ENCODE peak calls at places on chromosomes 7 and 10, in seven cellular contexts. K is esophagus squamous epithelium, U is H1, N is heart left ventricle, M is transverse colon, V is tibial nerve, T is right lobe of liver. O is an unnamed sample.

GRCh38 chr7:2157473-2158279 is 75.1 kb downstream of the MAD1L1 start:
- DNase-seq in K (no peak), U (no peak), N (peak), M (peak), V (peak), T (peak), O (no peak)

GRCh38 chr10:112826018-112826697 is 123.9 kb upstream of the TCF7L2 start:
- DNase-seq in K (no peak), U (no peak), N (no peak), M (no peak), V (no peak), T (peak), O (no peak)

GRCh38 chr7:868189-868486 is 8.2 kb upstream of the GET4 start:
- DNase-seq in K (no peak), U (no peak), N (peak), M (no peak), V (no peak), T (no peak), O (no peak)

GRCh38 chr7:23529262-23529859 is 2.4 kb downstream of the TRA2A start:
- DNase-seq in K (no peak), U (no peak), N (no peak), M (no peak), V (no peak), T (no peak), O (no peak)

GRCh38 chr7:74658171-74659004 is 870 bp downstream of the GTF2I start:
- DNase-seq in K (peak), U (peak), N (peak), M (peak), V (peak), T (peak), O (peak)

GRCh38 chr10:31318382-31318853 is 598 bp upstream of the ZEB1 start:
- DNase-seq in K (peak), U (no peak), N (peak), M (no peak), V (peak), T (peak), O (peak)

GRCh38 chr10:93110472-93111146 is 36.9 kb downstream of the CYP26A1 start:
- DNase-seq in K (no peak), U (no peak), N (no peak), M (no peak), V (no peak), T (no peak), O (no peak)

GRCh38 chr10:87861953-87862643 is 1.2 kb downstream of the KLLN start:
- DNase-seq in K (peak), U (peak), N (peak), M (peak), V (peak), T (peak), O (peak)

GRCh38 chr10:12513003-12513365 is 163.6 kb downstream of the CAMK1D start:
- DNase-seq in K (no peak), U (no peak), N (no peak), M (no peak), V (no peak), T (no peak), O (no peak)

GRCh38 chr7:137069249-137069963 is 201.0 kb downstream of the CHRM2 start:
- DNase-seq in K (no peak), U (no peak), N (no peak), M (no peak), V (no peak), T (no peak), O (no peak)

GRCh38 chr10:110337906-110338305 is 33.2 kb upstream of the SMNDC1 start:
- DNase-seq in K (no peak), U (no peak), N (no peak), M (no peak), V (no peak), T (no peak), O (no peak)

GRCh38 chr10:22086730-22087364 is 83.3 kb upstream of the DNAJC1 start:
- DNase-seq in K (no peak), U (no peak), N (peak), M (peak), V (peak), T (peak), O (peak)

GRCh38 chr7:26583094-26583493 is 281.3 kb downstream of the SKAP2 start:
- DNase-seq in K (no peak), U (no peak), N (no peak), M (no peak), V (no peak), T (no peak), O (no peak)

GRCh38 chr10:34254596-34254995 is 560.5 kb downstream of the PARD3 start:
- DNase-seq in K (no peak), U (no peak), N (no peak), M (peak), V (no peak), T (no peak), O (no peak)

GRCh38 chr10:6396652-6397051 is 183.4 kb downstream of the PRKCQ start:
- DNase-seq in K (no peak), U (no peak), N (no peak), M (no peak), V (no peak), T (no peak), O (no peak)

GRCh38 chr7:107591410-107591809 is 11.4 kb downstream of the BCAP29 start:
- DNase-seq in K (no peak), U (no peak), N (no peak), M (no peak), V (no peak), T (no peak), O (no peak)

GRCh38 chr7:73960548-73960947 is 67.4 kb upstream of the ELN start:
- DNase-seq in K (no peak), U (no peak), N (no peak), M (peak), V (no peak), T (no peak), O (peak)

GRCh38 chr10:33155720-33156638 is 178.5 kb downstream of the NRP1 start:
- DNase-seq in K (no peak), U (no peak), N (no peak), M (no peak), V (no peak), T (peak), O (no peak)

GRCh38 chr10:110349826-110350225 is 45.1 kb upstream of the SMNDC1 start:
- DNase-seq in K (no peak), U (no peak), N (no peak), M (no peak), V (no peak), T (no peak), O (no peak)

GRCh38 chr7:68147621-68148238 is 1151.1 kb downstream of the TYW1 start:
- DNase-seq in K (no peak), U (no peak), N (no peak), M (no peak), V (no peak), T (no peak), O (no peak)

GRCh38 chr7:71761336-71761735 is 629.4 kb downstream of the GALNT17 start:
- DNase-seq in K (no peak), U (no peak), N (no peak), M (no peak), V (no peak), T (no peak), O (no peak)

GRCh38 chr7:130272456-130273080 is 5.9 kb downstream of the CPA2 start:
- DNase-seq in K (no peak), U (no peak), N (peak), M (no peak), V (no peak), T (no peak), O (no peak)

GRCh38 chr7:158102897-158103296 is 484.7 kb downstream of the PTPRN2 start:
- DNase-seq in K (no peak), U (no peak), N (no peak), M (no peak), V (no peak), T (no peak), O (no peak)

GRCh38 chr10:79125092-79125491 is 56.3 kb downstream of the ZMIZ1 start:
- DNase-seq in K (no peak), U (no peak), N (no peak), M (no peak), V (no peak), T (no peak), O (no peak)

GRCh38 chr10:51733061-51733460 is 33.7 kb upstream of the CSTF2T start:
- DNase-seq in K (no peak), U (no peak), N (no peak), M (no peak), V (no peak), T (no peak), O (no peak)

GRCh38 chr10:89235073-89235798 is 16.3 kb downstream of the LIPA start:
- DNase-seq in K (no peak), U (no peak), N (peak), M (peak), V (peak), T (peak), O (peak)

GRCh38 chr10:47318706-47319105 is 3.5 kb upstream of the GDF2 start:
- DNase-seq in K (no peak), U (no peak), N (no peak), M (no peak), V (no peak), T (peak), O (peak)

GRCh38 chr7:14806886-14807285 is 95.7 kb downstream of the DGKB start:
- DNase-seq in K (no peak), U (no peak), N (no peak), M (no peak), V (no peak), T (no peak), O (no peak)

GRCh38 chr7:8290645-8291308 is 28.8 kb upstream of the ICA1 start:
- DNase-seq in K (no peak), U (no peak), N (no peak), M (no peak), V (no peak), T (no peak), O (peak)

GRCh38 chr7:36820527-36821170 is 96.4 kb upstream of the AOAH start:
- DNase-seq in K (no peak), U (no peak), N (no peak), M (no peak), V (no peak), T (no peak), O (no peak)

GRCh38 chr10:51770719-51771118 is 71.3 kb upstream of the CSTF2T start:
- DNase-seq in K (no peak), U (no peak), N (no peak), M (no peak), V (no peak), T (no peak), O (no peak)

GRCh38 chr7:100692578-100692961 is 1.5 kb downstream of the GIGYF1 start:
- DNase-seq in K (no peak), U (no peak), N (no peak), M (no peak), V (no peak), T (no peak), O (no peak)

GRCh38 chr7:129423700-129424410 is 10.4 kb upstream of the STRIP2 start:
- DNase-seq in K (no peak), U (no peak), N (no peak), M (no peak), V (no peak), T (no peak), O (no peak)

GRCh38 chr10:75611972-75612331 is 180.5 kb downstream of the LRMDA start:
- DNase-seq in K (no peak), U (no peak), N (no peak), M (no peak), V (no peak), T (no peak), O (no peak)
- TF ChIP-seq POLR2A in K (no peak), U (no peak), N (no peak), M (no peak), V (no peak), T (no peak), O (no peak)

DNA sequence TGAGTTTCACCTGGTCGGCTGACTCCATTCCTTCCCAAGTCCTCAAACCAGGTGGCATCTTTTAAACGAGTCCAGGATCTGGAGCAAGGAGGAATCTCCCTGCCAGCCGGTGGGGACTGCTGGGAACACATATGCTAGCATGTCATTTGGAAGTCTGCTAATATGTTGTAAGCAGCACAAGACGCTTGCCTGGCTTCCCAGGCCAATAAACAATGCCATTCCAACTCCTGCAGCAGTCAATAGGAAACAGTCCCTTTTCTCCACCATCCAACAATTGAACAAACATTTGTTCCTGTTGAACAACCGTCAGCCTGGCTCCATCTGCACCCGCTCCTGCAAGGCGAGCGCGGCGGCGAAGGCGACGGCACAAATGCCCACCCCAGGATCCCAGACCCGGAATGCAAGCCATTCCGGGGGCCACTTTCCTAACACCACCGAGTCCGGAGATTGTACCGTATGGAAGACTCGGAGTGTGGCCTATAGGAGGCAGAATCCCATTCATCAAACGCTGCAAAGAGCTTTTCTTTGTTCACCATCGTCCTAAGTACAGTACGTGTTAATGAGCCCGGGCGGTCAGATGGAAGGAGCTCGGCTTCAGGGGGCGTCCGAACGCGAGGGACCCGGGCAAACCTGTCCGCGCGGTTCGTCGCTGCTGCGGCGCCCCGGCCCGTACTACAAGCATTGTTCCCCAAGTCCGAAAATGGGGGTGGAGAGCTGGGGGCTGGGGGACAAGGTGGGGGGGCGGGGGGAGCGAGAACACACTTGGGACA is 1.6 kb downstream of the FAM53B start:
- DNase-seq in K (no peak), U (no peak), N (no peak), M (no peak), V (no peak), T (no peak), O (peak)
- TF ChIP-seq POLR2A in K (no peak), U (no peak), N (no peak), M (no peak), V (no peak), T (no peak), O (no peak)

GRCh38 chr7:65750511-65751344 is 122.1 kb upstream of the VKORC1L1 start:
- DNase-seq in K (peak), U (peak), N (peak), M (peak), V (peak), T (peak), O (peak)
- TF ChIP-seq POLR2A in K (peak), U (peak), N (peak), M (peak), V (no peak), T (peak), O (no peak)

GRCh38 chr10:119755446-119755845 is 29.6 kb downstream of the INPP5F start:
- DNase-seq in K (no peak), U (no peak), N (no peak), M (no peak), V (no peak), T (no peak), O (no peak)
- TF ChIP-seq POLR2A in K (no peak), U (no peak), N (no peak), M (no peak), V (no peak), T (no peak), O (no peak)

DNA sequence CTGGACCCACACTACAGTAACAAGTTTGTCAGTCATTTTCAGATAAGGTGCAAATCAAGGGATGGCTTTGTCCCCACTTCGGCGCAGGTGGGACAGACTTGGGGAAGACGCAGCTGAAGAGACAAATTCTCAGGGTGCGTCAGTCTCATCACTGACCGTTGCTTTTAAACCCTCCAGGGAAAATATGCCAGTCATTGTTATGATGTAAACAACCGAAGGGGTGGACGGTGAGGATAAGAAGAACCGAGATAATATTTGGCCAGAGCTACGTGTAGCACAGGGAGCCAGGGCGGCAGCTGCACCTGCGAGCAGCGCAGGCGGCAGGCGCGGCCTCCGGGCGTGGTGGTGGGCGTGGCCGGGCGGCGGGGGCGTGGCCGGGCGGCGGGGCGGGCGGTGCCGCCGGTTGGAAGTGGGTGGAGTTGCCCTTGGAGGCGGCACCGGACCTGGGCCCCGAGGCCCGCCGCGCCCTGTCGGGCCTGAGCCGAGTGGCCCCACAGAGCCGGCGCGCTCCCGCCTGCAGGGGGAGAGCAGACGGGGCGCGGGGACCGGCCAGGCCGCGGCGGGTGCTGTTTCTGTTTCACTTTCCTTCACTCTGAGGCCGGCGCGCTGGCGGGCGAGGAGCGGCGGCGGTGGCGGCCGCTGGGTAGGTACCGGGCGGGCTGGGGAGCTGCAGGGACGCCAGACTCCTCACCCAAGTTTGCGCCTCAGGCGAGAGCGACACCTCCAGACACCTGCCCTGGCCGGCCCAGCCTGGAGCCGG is at the start of gene PCGF5:
- DNase-seq in K (peak), U (peak), N (peak), M (peak), V (peak), T (peak), O (peak)
- TF ChIP-seq POLR2A in K (peak), U (peak), N (peak), M (peak), V (peak), T (peak), O (no peak)

GRCh38 chr7:4113271-4113670 is 568.8 kb upstream of the FOXK1 start:
- DNase-seq in K (no peak), U (no peak), N (no peak), M (no peak), V (no peak), T (no peak), O (no peak)
- TF ChIP-seq POLR2A in K (no peak), U (no peak), N (no peak), M (no peak), V (no peak), T (no peak), O (no peak)

GRCh38 chr7:39733881-39734571 is 110.7 kb downstream of the RALA start:
- DNase-seq in K (no peak), U (no peak), N (no peak), M (no peak), V (no peak), T (no peak), O (peak)

GRCh38 chr7:39727614-39728013 is 104.2 kb downstream of the RALA start:
- DNase-seq in K (no peak), U (no peak), N (no peak), M (no peak), V (no peak), T (no peak), O (no peak)

GRCh38 chr7:39734605-39735004 is 111.2 kb downstream of the RALA start:
- DNase-seq in K (no peak), U (no peak), N (no peak), M (no peak), V (no peak), T (no peak), O (peak)

GRCh38 chr7:39735903-39736302 is 112.5 kb downstream of the RALA start:
- DNase-seq in K (no peak), U (no peak), N (no peak), M (no peak), V (no peak), T (no peak), O (no peak)

DNA sequence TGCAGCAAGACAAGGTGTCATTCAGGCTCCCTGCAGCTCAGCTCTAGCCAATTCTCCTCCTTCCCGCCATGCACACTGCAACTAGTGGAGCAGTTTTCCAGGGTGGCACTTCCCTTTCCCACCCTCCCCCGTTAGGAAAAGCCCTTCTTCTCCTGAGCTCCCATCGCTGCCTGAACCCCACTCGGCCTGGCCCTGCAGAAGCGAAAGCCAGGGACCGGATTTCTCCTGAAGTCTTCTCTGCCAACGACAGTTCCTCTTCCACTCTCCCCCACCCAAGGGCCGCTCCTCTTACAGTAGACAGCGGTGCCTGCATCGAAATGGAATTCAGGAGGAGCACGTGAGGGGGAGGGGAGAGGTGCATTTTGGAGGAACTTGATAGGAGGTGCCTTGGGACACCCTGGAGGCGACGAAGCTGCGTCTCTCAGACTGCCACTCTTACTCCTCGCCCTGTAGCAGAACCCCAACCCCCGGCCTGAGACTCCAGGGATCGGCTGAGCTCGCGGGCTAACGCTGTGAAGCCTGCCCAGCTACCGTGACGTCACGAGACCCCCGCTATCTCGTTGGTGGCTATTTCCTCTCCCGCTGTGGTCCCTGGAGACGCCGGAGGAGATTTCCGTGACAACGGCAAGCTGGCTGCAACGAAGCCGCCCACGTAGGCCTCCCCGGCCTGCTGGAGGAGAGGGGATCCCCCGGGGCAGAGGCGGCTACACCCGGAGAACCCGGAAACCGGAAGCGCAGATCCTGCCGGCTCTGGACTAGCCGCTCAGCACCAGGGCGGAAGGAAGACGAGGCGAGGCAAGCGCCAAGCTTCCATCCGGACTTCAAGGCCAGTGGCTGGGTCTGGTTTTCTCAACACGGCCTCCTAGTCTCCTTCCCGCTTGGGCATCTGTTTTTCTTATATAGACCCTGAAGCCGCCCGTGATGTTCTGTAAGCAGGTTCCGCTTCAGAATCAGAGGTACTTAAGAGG is 109.7 kb downstream of the RALA start:
- DNase-seq in K (peak), U (peak), N (peak), M (peak), V (peak), T (peak), O (peak)
- TF ChIP-seq POLR2A in K (peak), U (no peak), N (peak), M (peak), V (no peak), T (peak), O (no peak)

DNA sequence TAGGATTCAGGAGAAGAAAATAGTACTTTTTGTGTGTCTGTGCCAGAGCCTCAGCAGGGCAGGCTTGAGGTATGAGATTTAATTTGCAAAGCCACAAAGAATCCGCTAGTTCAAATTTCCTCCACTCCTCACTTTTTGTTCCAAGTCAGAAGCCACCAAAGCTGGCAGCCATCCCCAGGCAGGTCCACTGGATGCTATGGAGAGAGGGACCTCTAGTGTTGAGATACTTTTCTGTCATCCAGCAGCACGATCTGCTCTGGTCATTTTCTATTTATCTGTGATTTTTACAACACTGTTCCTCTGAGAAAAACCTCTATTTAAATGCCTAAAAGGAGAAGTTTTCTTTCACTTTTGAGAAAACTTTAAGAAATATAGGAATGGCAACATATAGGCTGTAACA is 147.9 kb upstream of the FRMD4A start:
- DNase-seq in K (no peak), U (peak), N (peak), M (no peak), V (peak), T (peak), O (peak)
- TF ChIP-seq POLR2A in K (no peak), U (no peak), N (no peak), M (no peak), V (no peak), T (no peak), O (no peak)